ENCODE peak calls at places on chromosome 6, in six cellular contexts. R is kidney epithelial cell, I is left lung, D is DND-41, V is heart left ventricle, B is adrenal gland. F is an unnamed sample.

GRCh38 chr6:139349464-139350020 is 24.9 kb downstream of the CITED2 start:
- DNase-seq in V (no peak), B (no peak), I (no peak), D (no peak), R (no peak), F (peak)

GRCh38 chr6:79648315-79648714 is 17.2 kb downstream of the SH3BGRL2 start:
- DNase-seq in V (no peak), B (no peak), R (no peak), I (no peak), D (no peak), F (no peak)

GRCh38 chr6:145491126-145491525 is 244.2 kb downstream of the EPM2A start:
- DNase-seq in R (no peak), B (no peak), I (no peak), V (no peak), D (no peak), F (no peak)

GRCh38 chr6:13355043-13355945 is 27.0 kb upstream of the TBC1D7 start:
- DNase-seq in V (no peak), I (no peak), D (no peak), B (no peak), R (peak), F (no peak)

GRCh38 chr6:31620586-31621319 is at the start of gene PRRC2A:
- DNase-seq in R (no peak), V (peak), I (peak), D (no peak), B (peak), F (peak)

GRCh38 chr6:8065519-8065911 is 1.3 kb upstream of the BLOC1S5 start:
- DNase-seq in D (no peak), B (no peak), R (no peak), V (no peak), I (no peak), F (no peak)

GRCh38 chr6:26172496-26172958 is 85.3 kb downstream of the HFE start:
- DNase-seq in D (peak), I (no peak), B (peak), R (no peak), V (no peak), F (no peak)

GRCh38 chr6:110181131-110182027 is 1.2 kb downstream of the CDC40 start:
- DNase-seq in R (no peak), D (no peak), B (no peak), I (no peak), V (no peak), F (no peak)

GRCh38 chr6:135209803-135210202 is 28.7 kb downstream of the MYB start:
- DNase-seq in I (no peak), R (no peak), B (no peak), V (no peak), D (no peak), F (no peak)

DNA sequence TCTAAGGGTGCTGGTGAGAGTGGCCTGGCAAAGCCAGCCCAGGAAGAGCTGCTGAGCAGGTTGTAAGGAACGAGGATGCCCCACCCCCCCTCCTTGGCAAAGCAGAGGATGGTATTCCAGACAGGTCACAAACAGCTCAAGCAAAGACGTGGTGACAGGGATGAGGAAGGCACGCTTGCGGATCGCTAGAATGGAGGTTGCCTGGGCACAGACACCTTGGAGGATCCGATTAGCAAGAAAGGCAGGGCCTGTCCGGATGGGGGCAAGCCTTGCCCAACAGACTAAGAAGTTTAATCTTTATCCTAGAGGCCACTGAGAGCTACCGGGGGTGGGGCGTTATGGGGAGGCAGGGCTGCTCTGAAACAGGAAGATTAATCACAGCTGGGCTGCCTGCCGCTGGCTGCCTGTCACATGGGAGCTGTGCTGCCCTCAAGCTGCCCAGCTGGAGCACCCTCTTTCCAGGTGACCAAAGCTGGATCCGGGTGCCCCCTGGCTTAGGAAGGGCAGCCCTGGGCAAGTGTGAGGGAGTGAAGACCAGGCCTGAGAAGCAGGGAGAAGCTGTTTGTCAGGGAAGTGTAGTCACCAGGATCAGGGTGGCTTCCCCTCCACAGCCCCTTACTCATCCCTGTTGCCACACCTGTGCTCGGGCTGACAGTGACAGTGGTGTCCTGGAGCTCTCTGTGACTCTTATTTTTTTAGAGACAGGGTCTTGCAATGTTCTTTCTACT is 9.2 kb upstream of the MAPK13 start:
- DNase-seq in V (peak), R (no peak), B (peak), D (no peak), I (peak), F (peak)
- TF ChIP-seq CTCF in V (no peak), R (no peak), B (no peak), D (no peak), I (no peak), F (no peak)

GRCh38 chr6:14661188-14661587 is 543.6 kb downstream of the CD83 start:
- DNase-seq in V (no peak), D (peak), B (no peak), R (no peak), I (no peak), F (no peak)

GRCh38 chr6:14664616-14665315 is 547.2 kb downstream of the CD83 start:
- DNase-seq in B (no peak), R (no peak), D (peak), I (no peak), V (no peak), F (no peak)

GRCh38 chr6:14661696-14662095 is 544.1 kb downstream of the CD83 start:
- DNase-seq in D (no peak), B (no peak), V (no peak), I (no peak), R (no peak), F (no peak)

GRCh38 chr6:14665827-14666724 is 548.5 kb downstream of the CD83 start:
- DNase-seq in I (no peak), R (no peak), B (peak), V (no peak), D (no peak), F (no peak)

GRCh38 chr6:14664112-14664592 is 546.6 kb downstream of the CD83 start:
- DNase-seq in V (no peak), I (no peak), R (no peak), D (peak), B (no peak), F (no peak)
- TF ChIP-seq CTCF in V (no peak), I (no peak), R (no peak), D (peak), B (no peak), F (no peak)

GRCh38 chr6:11486959-11487358 is 50.6 kb upstream of the TMEM170B start:
- DNase-seq in I (no peak), D (no peak), B (peak), V (no peak), R (no peak), F (no peak)
- TF ChIP-seq CTCF in I (no peak), D (no peak), B (no peak), V (no peak), R (no peak), F (no peak)

GRCh38 chr6:141677598-141678211 is 455.0 kb upstream of the GJE1 start:
- DNase-seq in I (no peak), B (no peak), V (no peak), D (no peak), R (no peak), F (no peak)
- TF ChIP-seq CTCF in I (peak), B (peak), V (peak), D (peak), R (peak), F (no peak)

GRCh38 chr6:4384638-4385036 is 249.3 kb upstream of the ECI2 start:
- DNase-seq in D (no peak), I (no peak), V (no peak), R (no peak), B (no peak), F (no peak)
- TF ChIP-seq CTCF in D (no peak), I (no peak), V (peak), R (no peak), B (no peak), F (no peak)

GRCh38 chr6:14472964-14473363 is 355.4 kb downstream of the CD83 start:
- DNase-seq in R (no peak), D (no peak), B (no peak), V (no peak), I (no peak), F (no peak)

GRCh38 chr6:14477559-14477958 is 360.0 kb downstream of the CD83 start:
- DNase-seq in I (no peak), D (no peak), B (no peak), R (no peak), V (no peak), F (no peak)

GRCh38 chr6:14476793-14477531 is 359.4 kb downstream of the CD83 start:
- DNase-seq in D (no peak), R (peak), B (peak), V (no peak), I (no peak), F (no peak)

GRCh38 chr6:14475306-14475705 is 357.7 kb downstream of the CD83 start:
- DNase-seq in V (no peak), B (no peak), R (no peak), D (no peak), I (no peak), F (no peak)

GRCh38 chr6:14474816-14475215 is 357.2 kb downstream of the CD83 start:
- DNase-seq in B (no peak), V (no peak), D (no peak), I (no peak), R (no peak), F (no peak)
- TF ChIP-seq CTCF in B (no peak), V (no peak), D (peak), I (no peak), R (no peak), F (no peak)

DNA sequence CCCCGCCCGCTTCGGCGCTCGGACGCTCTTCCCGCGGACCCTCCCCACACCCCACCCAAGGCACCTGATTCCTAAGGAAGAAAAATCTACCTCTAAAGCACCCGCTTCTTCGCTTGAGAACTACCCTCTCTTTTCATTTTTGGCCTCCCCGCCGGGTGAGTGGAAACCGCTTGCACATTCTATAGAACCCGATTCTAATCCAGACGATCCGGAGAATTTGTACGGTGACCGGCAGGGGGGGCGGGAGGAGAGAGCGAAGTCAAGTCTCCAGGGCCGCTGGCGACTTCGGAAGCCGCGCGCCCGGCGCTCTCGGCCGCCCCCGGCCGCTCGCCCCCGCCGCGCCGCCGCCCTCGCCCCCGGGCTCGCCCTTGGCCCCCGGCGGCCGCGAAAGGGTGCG is at the start of gene RBM24:
- DNase-seq in B (peak), V (peak), D (no peak), R (no peak), I (no peak), F (peak)
- TF ChIP-seq CTCF in B (no peak), V (peak), D (no peak), R (peak), I (peak), F (no peak)

GRCh38 chr6:142868917-142869316 is 76.1 kb downstream of the HIVEP2 start:
- DNase-seq in I (no peak), R (no peak), V (no peak), D (no peak), B (no peak), F (no peak)
- TF ChIP-seq CTCF in I (no peak), R (no peak), V (no peak), D (no peak), B (no peak), F (no peak)

GRCh38 chr6:133973109-133973971 is 20.3 kb downstream of the TBPL1 start:
- DNase-seq in D (no peak), R (no peak), V (no peak), B (no peak), I (no peak), F (no peak)

GRCh38 chr6:133971861-133972260 is 18.8 kb downstream of the TBPL1 start:
- DNase-seq in I (no peak), D (no peak), V (no peak), B (no peak), R (no peak), F (no peak)

GRCh38 chr6:133969285-133969946 is 16.4 kb downstream of the TBPL1 start:
- DNase-seq in R (no peak), I (no peak), B (no peak), D (no peak), V (no peak), F (no peak)

GRCh38 chr6:133966654-133967300 is 13.8 kb downstream of the TBPL1 start:
- DNase-seq in R (no peak), I (no peak), B (no peak), V (no peak), D (no peak), F (no peak)

GRCh38 chr6:133972388-133972787 is 19.4 kb downstream of the TBPL1 start:
- DNase-seq in D (no peak), V (no peak), R (no peak), I (no peak), B (no peak), F (no peak)
- TF ChIP-seq CTCF in D (no peak), V (no peak), R (no peak), I (no peak), B (no peak), F (no peak)